ENCODE peak calls at places on chromosome 4, in ten cellular contexts. One of them, this sample, is unnamed.

GRCh38 chr4:72997409-72997808 is 72.1 kb downstream of the COX18 start:
- DNase-seq in PC-3: peak; percentile 82
- DNase-seq in IMR-90: peak; percentile 11
- DNase-seq in SK-N-SH: no peak
- DNase-seq in Karpas-422: no peak
- DNase-seq in GM23248: peak; percentile 33
- DNase-seq in HCT116: no peak
- DNase-seq in hepatocyte: no peak
- DNase-seq in K562: no peak
- DNase-seq in GM23338: no peak
- DNase-seq in this sample: peak; percentile 45

GRCh38 chr4:139665079-139665689 is 435 bp upstream of the MGST2 start:
- DNase-seq in GM23338: no peak
- DNase-seq in IMR-90: no peak
- DNase-seq in PC-3: no peak
- DNase-seq in SK-N-SH: no peak
- DNase-seq in hepatocyte: no peak
- DNase-seq in Karpas-422: no peak
- DNase-seq in GM23248: no peak
- DNase-seq in HCT116: no peak
- DNase-seq in K562: no peak
- DNase-seq in this sample: no peak

GRCh38 chr4:83771113-83771705 is 235.3 kb downstream of the GPAT3 start:
- DNase-seq in Karpas-422: peak; percentile 56
- DNase-seq in hepatocyte: peak; percentile 71
- DNase-seq in GM23248: peak; percentile 83
- DNase-seq in PC-3: peak; percentile 42
- DNase-seq in K562: peak; percentile 50
- DNase-seq in HCT116: peak; percentile 51
- DNase-seq in IMR-90: peak; percentile 60
- DNase-seq in GM23338: peak; percentile 82
- DNase-seq in SK-N-SH: peak; percentile 6
- DNase-seq in this sample: no peak

GRCh38 chr4:42750091-42750490 is 93.2 kb upstream of the ATP8A1 start:
- DNase-seq in K562: no peak
- DNase-seq in IMR-90: no peak
- DNase-seq in GM23338: peak; percentile 34
- DNase-seq in GM23248: no peak
- DNase-seq in HCT116: no peak
- DNase-seq in Karpas-422: peak; percentile 51
- DNase-seq in hepatocyte: peak; percentile 16
- DNase-seq in SK-N-SH: peak; percentile 39
- DNase-seq in PC-3: peak; percentile 31
- DNase-seq in this sample: no peak

GRCh38 chr4:58515206-58515605 is 1405.0 kb upstream of the IGFBP7 start:
- DNase-seq in IMR-90: no peak
- DNase-seq in K562: no peak
- DNase-seq in GM23248: no peak
- DNase-seq in SK-N-SH: no peak
- DNase-seq in Karpas-422: no peak
- DNase-seq in hepatocyte: no peak
- DNase-seq in PC-3: no peak
- DNase-seq in HCT116: no peak
- DNase-seq in GM23338: peak; percentile 7
- DNase-seq in this sample: no peak

GRCh38 chr4:78588894-78589545 is 37.5 kb downstream of the ANXA3 start:
- DNase-seq in K562: no peak
- DNase-seq in Karpas-422: peak; percentile 41
- DNase-seq in SK-N-SH: no peak
- DNase-seq in PC-3: no peak
- DNase-seq in hepatocyte: no peak
- DNase-seq in GM23338: no peak
- DNase-seq in IMR-90: no peak
- DNase-seq in GM23248: no peak
- DNase-seq in HCT116: no peak
- DNase-seq in this sample: no peak

GRCh38 chr4:183350317-183351071 is 28.3 kb upstream of the CLDN24 start:
- DNase-seq in PC-3: no peak
- DNase-seq in Karpas-422: no peak
- DNase-seq in GM23248: peak; percentile 80
- DNase-seq in GM23338: no peak
- DNase-seq in IMR-90: no peak
- DNase-seq in SK-N-SH: no peak
- DNase-seq in hepatocyte: no peak
- DNase-seq in K562: no peak
- DNase-seq in HCT116: no peak
- DNase-seq in this sample: no peak

GRCh38 chr4:52822583-52823477 is 39.3 kb upstream of the RASL11B start:
- DNase-seq in PC-3: peak; percentile 88
- DNase-seq in SK-N-SH: no peak
- DNase-seq in HCT116: peak; percentile 41
- DNase-seq in Karpas-422: no peak
- DNase-seq in K562: no peak
- DNase-seq in GM23248: peak; percentile 59
- DNase-seq in GM23338: no peak
- DNase-seq in hepatocyte: no peak
- DNase-seq in IMR-90: peak; percentile 76
- DNase-seq in this sample: no peak

GRCh38 chr4:19514276-19515070 is 737.2 kb upstream of the SLIT2 start:
- DNase-seq in PC-3: no peak
- DNase-seq in IMR-90: peak; percentile 52
- DNase-seq in GM23338: no peak
- DNase-seq in Karpas-422: no peak
- DNase-seq in GM23248: no peak
- DNase-seq in K562: no peak
- DNase-seq in SK-N-SH: no peak
- DNase-seq in HCT116: no peak
- DNase-seq in hepatocyte: no peak
- DNase-seq in this sample: no peak

GRCh38 chr4:4529412-4529811 is 12.4 kb downstream of the STX18 start:
- DNase-seq in IMR-90: no peak
- DNase-seq in GM23248: no peak
- DNase-seq in hepatocyte: no peak
- DNase-seq in GM23338: no peak
- DNase-seq in SK-N-SH: no peak
- DNase-seq in Karpas-422: no peak
- DNase-seq in K562: no peak
- DNase-seq in HCT116: no peak
- DNase-seq in PC-3: no peak
- DNase-seq in this sample: no peak

GRCh38 chr4:112895785-112896184 is 153.7 kb upstream of the ANK2 start:
- DNase-seq in GM23338: peak; percentile 54
- DNase-seq in PC-3: no peak
- DNase-seq in IMR-90: no peak
- DNase-seq in hepatocyte: no peak
- DNase-seq in GM23248: peak; percentile 59
- DNase-seq in K562: no peak
- DNase-seq in HCT116: no peak
- DNase-seq in Karpas-422: no peak
- DNase-seq in SK-N-SH: no peak
- DNase-seq in this sample: peak; percentile 1

GRCh38 chr4:168059251-168059650 is 33.1 kb upstream of the ANXA10 start:
- DNase-seq in HCT116: no peak
- DNase-seq in SK-N-SH: no peak
- DNase-seq in GM23338: no peak
- DNase-seq in K562: no peak
- DNase-seq in GM23248: peak; percentile 53
- DNase-seq in hepatocyte: no peak
- DNase-seq in IMR-90: peak; percentile 72
- DNase-seq in Karpas-422: no peak
- DNase-seq in PC-3: peak; percentile 66
- DNase-seq in this sample: no peak

GRCh38 chr4:128134925-128135324 is 73.8 kb downstream of the LARP1B start:
- DNase-seq in HCT116: no peak
- DNase-seq in hepatocyte: no peak
- DNase-seq in K562: no peak
- DNase-seq in PC-3: no peak
- DNase-seq in Karpas-422: no peak
- DNase-seq in IMR-90: no peak
- DNase-seq in GM23338: no peak
- DNase-seq in SK-N-SH: no peak
- DNase-seq in GM23248: no peak
- DNase-seq in this sample: no peak

GRCh38 chr4:186839122-186840037 is 115.7 kb upstream of the FAT1 start:
- DNase-seq in hepatocyte: no peak
- DNase-seq in GM23248: peak; percentile 79
- DNase-seq in PC-3: peak; percentile 23
- DNase-seq in K562: peak; percentile 62
- DNase-seq in Karpas-422: peak; percentile 42
- DNase-seq in IMR-90: peak; percentile 92
- DNase-seq in HCT116: no peak
- DNase-seq in SK-N-SH: no peak
- DNase-seq in GM23338: no peak
- DNase-seq in this sample: no peak

GRCh38 chr4:140849526-140849925 is 93.3 kb upstream of the TBC1D9 start:
- DNase-seq in Karpas-422: no peak
- DNase-seq in GM23248: no peak
- DNase-seq in IMR-90: no peak
- DNase-seq in PC-3: no peak
- DNase-seq in GM23338: no peak
- DNase-seq in SK-N-SH: no peak
- DNase-seq in hepatocyte: no peak
- DNase-seq in K562: no peak
- DNase-seq in HCT116: no peak
- DNase-seq in this sample: no peak

GRCh38 chr4:159141193-159141592 is 38.3 kb downstream of the RAPGEF2 start:
- DNase-seq in PC-3: no peak
- DNase-seq in GM23338: no peak
- DNase-seq in IMR-90: peak; percentile 79
- DNase-seq in Karpas-422: no peak
- DNase-seq in HCT116: no peak
- DNase-seq in SK-N-SH: no peak
- DNase-seq in hepatocyte: peak; percentile 10
- DNase-seq in GM23248: peak; percentile 5
- DNase-seq in K562: no peak
- DNase-seq in this sample: no peak

GRCh38 chr4:151960449-151961246 is 199.8 kb upstream of the GATB start:
- DNase-seq in IMR-90: no peak
- DNase-seq in SK-N-SH: no peak
- DNase-seq in HCT116: no peak
- DNase-seq in PC-3: peak; percentile 6
- DNase-seq in K562: no peak
- DNase-seq in GM23338: no peak
- DNase-seq in Karpas-422: no peak
- DNase-seq in hepatocyte: no peak
- DNase-seq in GM23248: peak; percentile 55
- DNase-seq in this sample: no peak

GRCh38 chr4:8236920-8237195 is 32.7 kb upstream of the HTRA3 start:
- DNase-seq in Karpas-422: no peak
- DNase-seq in PC-3: no peak
- DNase-seq in hepatocyte: no peak
- DNase-seq in HCT116: no peak
- DNase-seq in IMR-90: no peak
- DNase-seq in K562: no peak
- DNase-seq in SK-N-SH: no peak
- DNase-seq in GM23248: no peak
- DNase-seq in GM23338: no peak
- DNase-seq in this sample: no peak
- H3K36me3 ChIP-seq in Karpas-422: no peaks in the 10 kb centered on the region
- H3K36me3 ChIP-seq in PC-3: no peaks in the 10 kb centered on the region
- H3K36me3 ChIP-seq in hepatocyte: no peaks in the 10 kb centered on the region
- H3K36me3 ChIP-seq in HCT116: no peaks in the 10 kb centered on the region
- H3K36me3 ChIP-seq in IMR-90: no peaks in the 10 kb centered on the region
- H3K36me3 ChIP-seq in K562: no peaks in the 10 kb centered on the region
- H3K36me3 ChIP-seq in SK-N-SH: no peaks in the 10 kb centered on the region
- H3K36me3 ChIP-seq in GM23248: no peaks in the 10 kb centered on the region
- H3K36me3 ChIP-seq in GM23338: no peaks in the 10 kb centered on the region
- H3K36me3 ChIP-seq in this sample: peaks cover 60% of the 10 kb centered on the region

GRCh38 chr4:185109736-185110135 is 33.3 kb upstream of the SLC25A4 start:
- DNase-seq in PC-3: no peak
- DNase-seq in SK-N-SH: no peak
- DNase-seq in K562: no peak
- DNase-seq in IMR-90: no peak
- DNase-seq in hepatocyte: no peak
- DNase-seq in GM23338: peak; percentile 78
- DNase-seq in HCT116: no peak
- DNase-seq in Karpas-422: no peak
- DNase-seq in GM23248: no peak
- DNase-seq in this sample: no peak
- H4K20me1 ChIP-seq in PC-3: no peaks in the 10 kb centered on the region
- H4K20me1 ChIP-seq in SK-N-SH: no peaks in the 10 kb centered on the region
- H4K20me1 ChIP-seq in K562: no peaks in the 10 kb centered on the region
- H4K20me1 ChIP-seq in IMR-90: no peaks in the 10 kb centered on the region
- H4K20me1 ChIP-seq in hepatocyte: no peaks in the 10 kb centered on the region
- H4K20me1 ChIP-seq in GM23338: no peaks in the 10 kb centered on the region
- H4K20me1 ChIP-seq in HCT116: no peaks in the 10 kb centered on the region
- H4K20me1 ChIP-seq in Karpas-422: no peaks in the 10 kb centered on the region
- H4K20me1 ChIP-seq in GM23248: no peaks in the 10 kb centered on the region
- H4K20me1 ChIP-seq in this sample: no peaks in the 10 kb centered on the region

DNA sequence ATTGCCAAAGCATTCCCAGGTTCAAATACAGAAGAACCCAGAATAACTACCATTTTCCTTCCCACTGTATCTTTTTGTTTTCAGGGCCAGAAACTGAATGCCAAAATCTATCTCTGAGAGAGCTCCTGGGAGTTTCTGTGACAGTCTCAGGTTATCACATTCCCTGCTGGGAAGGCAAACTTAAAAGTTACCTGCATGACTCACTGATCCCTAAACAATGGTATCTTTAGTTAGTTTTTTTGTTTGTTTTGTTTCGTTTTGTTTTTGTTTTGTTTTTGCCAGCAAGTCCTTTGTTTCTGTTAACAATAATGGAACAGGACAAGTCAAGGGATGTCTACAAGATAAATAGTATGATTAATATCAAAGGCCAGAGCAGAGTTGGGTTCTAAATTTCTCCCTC is 34.3 kb downstream of the PAPSS1 start:
- DNase-seq in HCT116: peak; percentile 22
- DNase-seq in K562: no peak
- DNase-seq in GM23338: no peak
- DNase-seq in PC-3: no peak
- DNase-seq in GM23248: no peak
- DNase-seq in hepatocyte: no peak
- DNase-seq in SK-N-SH: no peak
- DNase-seq in IMR-90: no peak
- DNase-seq in Karpas-422: no peak
- DNase-seq in this sample: no peak
- H3K36me3 ChIP-seq in HCT116: peaks cover 6% of the 10 kb centered on the region
- H3K36me3 ChIP-seq in K562: peaks cover 18% of the 10 kb centered on the region
- H3K36me3 ChIP-seq in GM23338: no peaks in the 10 kb centered on the region
- H3K36me3 ChIP-seq in PC-3: peaks cover 7% of the 10 kb centered on the region
- H3K36me3 ChIP-seq in GM23248: no peaks in the 10 kb centered on the region
- H3K36me3 ChIP-seq in hepatocyte: no peaks in the 10 kb centered on the region
- H3K36me3 ChIP-seq in SK-N-SH: peaks cover 29% of the 10 kb centered on the region
- H3K36me3 ChIP-seq in IMR-90: peaks cover 7% of the 10 kb centered on the region
- H3K36me3 ChIP-seq in Karpas-422: peaks cover 26% of the 10 kb centered on the region
- H3K36me3 ChIP-seq in this sample: peaks cover 6% of the 10 kb centered on the region

DNA sequence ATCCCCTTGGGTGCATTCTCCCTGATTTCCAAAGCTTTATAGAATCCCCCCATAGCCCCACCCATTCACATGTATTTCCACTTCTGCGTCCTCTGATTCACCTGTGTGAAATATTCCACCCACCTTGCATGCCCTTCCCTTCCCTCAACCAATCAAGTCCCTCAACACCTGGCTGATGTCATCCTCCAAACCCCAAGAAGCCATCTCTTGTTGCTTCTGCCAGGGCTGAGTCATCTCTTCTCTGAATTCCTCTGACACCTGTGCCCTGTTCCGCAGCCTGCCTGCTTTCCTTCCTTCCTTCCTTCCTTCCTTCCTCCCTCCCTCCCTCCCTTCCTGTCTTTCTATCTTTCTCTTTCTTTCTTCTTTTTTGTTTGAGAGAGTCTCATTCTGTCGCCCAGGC is 9.9 kb downstream of the CRMP1 start:
- DNase-seq in GM23338: no peak
- DNase-seq in hepatocyte: no peak
- DNase-seq in IMR-90: no peak
- DNase-seq in K562: no peak
- DNase-seq in SK-N-SH: no peak
- DNase-seq in PC-3: peak; percentile 8
- DNase-seq in GM23248: no peak
- DNase-seq in HCT116: no peak
- DNase-seq in Karpas-422: no peak
- DNase-seq in this sample: no peak
- H4K20me1 ChIP-seq in GM23338: peaks cover 94% of the 10 kb centered on the region
- H4K20me1 ChIP-seq in hepatocyte: peaks cover 36% of the 10 kb centered on the region
- H4K20me1 ChIP-seq in IMR-90: peaks cover 3% of the 10 kb centered on the region
- H4K20me1 ChIP-seq in K562: no peaks in the 10 kb centered on the region
- H4K20me1 ChIP-seq in SK-N-SH: no peaks in the 10 kb centered on the region
- H4K20me1 ChIP-seq in PC-3: no peaks in the 10 kb centered on the region
- H4K20me1 ChIP-seq in GM23248: no peaks in the 10 kb centered on the region
- H4K20me1 ChIP-seq in HCT116: no peaks in the 10 kb centered on the region
- H4K20me1 ChIP-seq in Karpas-422: no peaks in the 10 kb centered on the region
- H4K20me1 ChIP-seq in this sample: no peaks in the 10 kb centered on the region